ENCODE peak calls at places on chromosomes 11 and 22, in seven cellular contexts. G is A549, Q is colonic mucosa, R is bronchial epithelial cell, E is HFF-Myc, M is NB4, L is adrenal gland. D is an unnamed sample.
A peak's percentile ranks its signal among the peaks of the same experiment; 100 is the strongest.

GRCh38 chr11:70077411-70078094 is 564 bp upstream of the ANO1 start:
- DNase-seq in G (no peak), Q (no peak), R (no peak), E (no peak), M (no peak), L (no peak), D (no peak)

GRCh38 chr11:17276236-17277023 is at the start of gene NUCB2:
- DNase-seq in G (peak; percentile 95), Q (peak; percentile 98), R (peak; percentile 86), E (peak; percentile 66), M (peak; percentile 98), L (peak; percentile 98), D (peak; percentile 93)

GRCh38 chr11:69496202-69496557 is 14.7 kb downstream of the LINC01488 start:
- DNase-seq in G (no peak), Q (no peak), R (no peak), E (no peak), M (no peak), L (no peak), D (no peak)

GRCh38 chr22:25714739-25715138 is 27.2 kb upstream of the MYO18B start:
- DNase-seq in G (no peak), Q (no peak), R (no peak), E (no peak), M (no peak), L (no peak), D (no peak)

GRCh38 chr22:42313804-42314581 is 43.5 kb upstream of the TCF20 start:
- DNase-seq in G (peak; percentile 77), Q (peak; percentile 90), R (peak; percentile 81), E (no peak), M (peak; percentile 76), L (peak; percentile 34), D (no peak)

GRCh38 chr11:127485541-127485940 is 485.0 kb upstream of the KIRREL3 start:
- DNase-seq in G (no peak), Q (no peak), R (peak; percentile 32), E (no peak), M (no peak), L (no peak), D (no peak)

GRCh38 chr11:15663778-15664218 is 549.1 kb downstream of the INSC start:
- DNase-seq in G (peak; percentile 19), Q (peak; percentile 11), R (no peak), E (no peak), M (no peak), L (peak; percentile 13), D (no peak)

GRCh38 chr11:35953081-35953480 is 9.2 kb downstream of the LDLRAD3 start:
- DNase-seq in G (no peak), Q (no peak), R (no peak), E (no peak), M (no peak), L (peak; percentile 82), D (no peak)

GRCh38 chr22:22410121-22410520 is 98.4 kb downstream of the ZNF280B start:
- DNase-seq in G (no peak), Q (no peak), R (no peak), E (no peak), M (peak; percentile 90), L (no peak), D (no peak)

GRCh38 chr22:22408269-22408668 is 100.3 kb downstream of the ZNF280B start:
- DNase-seq in G (no peak), Q (no peak), R (no peak), E (no peak), M (no peak), L (no peak), D (no peak)

GRCh38 chr22:22410677-22411076 is 97.9 kb downstream of the ZNF280B start:
- DNase-seq in G (no peak), Q (no peak), R (no peak), E (no peak), M (no peak), L (no peak), D (no peak)

GRCh38 chr22:22407061-22407460 is 101.5 kb downstream of the ZNF280B start:
- DNase-seq in G (no peak), Q (no peak), R (no peak), E (no peak), M (no peak), L (no peak), D (no peak)

DNA sequence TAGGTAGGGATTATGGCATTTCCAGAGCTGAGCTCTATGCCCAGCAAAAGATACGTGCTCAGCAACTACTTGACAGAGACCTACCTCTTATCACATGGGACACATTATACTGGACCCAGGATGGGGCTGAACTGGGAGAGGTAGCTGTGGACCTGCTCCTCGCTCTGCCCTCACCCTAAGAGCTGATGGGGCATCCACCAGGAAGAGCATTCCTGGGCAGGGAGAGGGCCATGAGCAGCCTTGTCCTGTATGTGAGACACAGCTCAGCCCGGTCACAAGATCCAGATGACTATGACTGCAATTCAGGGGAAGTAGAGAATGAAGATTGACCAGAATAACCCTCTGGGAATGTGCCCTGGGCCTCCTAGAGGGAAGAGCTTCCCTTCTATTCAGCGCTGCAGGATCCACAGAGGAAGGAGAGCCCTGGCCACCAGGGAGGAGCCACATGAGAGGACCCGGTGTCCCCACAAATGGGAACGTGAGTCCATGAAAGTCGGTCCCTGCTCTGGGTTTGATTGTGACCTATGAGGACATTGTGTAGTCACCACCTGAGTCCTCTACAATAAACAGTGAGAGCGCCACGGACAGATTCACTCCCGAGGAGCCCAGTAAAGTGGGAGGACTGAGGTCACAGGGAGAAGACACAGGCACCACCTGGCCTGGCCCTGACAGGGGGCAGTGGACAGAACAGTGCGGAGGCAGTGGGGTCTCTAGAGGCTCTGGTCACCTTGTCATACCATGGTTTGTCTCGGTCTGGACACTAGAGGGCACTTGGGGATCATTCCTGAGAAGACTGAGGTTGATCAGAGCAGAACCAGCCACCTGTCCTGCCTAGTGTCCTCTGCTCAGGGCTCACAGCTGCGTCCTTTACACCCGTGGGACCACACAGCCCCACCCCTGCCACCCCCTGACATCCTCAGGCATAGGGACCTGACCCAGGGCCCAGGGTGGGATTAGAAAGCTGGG is 99.5 kb downstream of the ZNF280B start:
- DNase-seq in G (peak; percentile 33), Q (no peak), R (peak; percentile 11), E (no peak), M (peak; percentile 54), L (peak; percentile 26), D (peak; percentile 16)
- TF ChIP-seq CTCF in G (peak; percentile 38), Q (no peak), R (peak; percentile 65), E (peak; percentile 60), M (peak; percentile 32), L (peak; percentile 54), D (peak; percentile 54)

DNA sequence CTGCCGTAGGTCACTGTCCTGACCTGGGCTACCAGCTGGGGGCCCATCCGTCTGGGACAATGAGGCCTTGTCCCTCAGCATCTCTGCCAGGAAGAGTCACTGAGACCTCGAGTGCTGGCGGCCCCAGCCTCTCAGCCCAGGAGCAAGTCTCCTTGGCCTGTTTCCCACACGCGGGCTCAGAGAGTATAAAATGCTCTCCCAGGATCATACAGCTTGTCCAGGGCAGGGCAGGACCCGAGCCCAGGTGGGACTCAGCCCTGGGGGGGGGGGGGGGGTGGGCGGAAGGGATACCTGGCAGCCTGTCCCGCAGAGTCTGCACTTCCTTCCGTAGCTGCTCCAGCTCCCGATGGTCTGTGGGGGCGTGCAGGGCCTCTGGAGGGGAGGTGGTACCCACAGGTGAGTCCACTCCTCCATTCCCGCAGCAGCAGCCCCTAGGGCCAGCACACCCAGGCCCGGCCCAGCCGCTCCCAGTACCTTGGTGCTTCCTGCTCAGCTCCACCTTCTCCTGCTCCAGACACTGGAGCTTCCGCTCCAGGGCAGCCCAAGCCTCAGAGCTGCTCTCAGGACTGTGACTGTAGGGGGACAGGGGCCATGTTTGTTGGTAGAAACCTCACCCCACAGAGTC is 7.9 kb downstream of the CDC42BPG start:
- DNase-seq in G (no peak), Q (no peak), R (no peak), E (no peak), M (no peak), L (no peak), D (no peak)
- H3K4me3 ChIP-seq in G (no peak overlapping the region), Q (no peak overlapping the region), R (no peak overlapping the region), E (no peak overlapping the region), M (no peak overlapping the region), L (no peak overlapping the region), D (no peak overlapping the region)

GRCh38 chr11:34192481-34193401 is 87.3 kb downstream of the NAT10 start:
- DNase-seq in G (peak; percentile 52), Q (peak; percentile 36), R (peak; percentile 84), E (peak; percentile 90), M (no peak), L (peak; percentile 85), D (peak; percentile 97)

GRCh38 chr11:34198523-34198922 is 93.1 kb downstream of the NAT10 start:
- DNase-seq in G (no peak), Q (no peak), R (no peak), E (no peak), M (peak; percentile 33), L (no peak), D (no peak)

GRCh38 chr11:34191592-34191991 is 86.2 kb downstream of the NAT10 start:
- DNase-seq in G (no peak), Q (no peak), R (no peak), E (no peak), M (no peak), L (no peak), D (no peak)

GRCh38 chr11:34197256-34197655 is 91.8 kb downstream of the NAT10 start:
- DNase-seq in G (no peak), Q (no peak), R (no peak), E (no peak), M (no peak), L (no peak), D (no peak)

DNA sequence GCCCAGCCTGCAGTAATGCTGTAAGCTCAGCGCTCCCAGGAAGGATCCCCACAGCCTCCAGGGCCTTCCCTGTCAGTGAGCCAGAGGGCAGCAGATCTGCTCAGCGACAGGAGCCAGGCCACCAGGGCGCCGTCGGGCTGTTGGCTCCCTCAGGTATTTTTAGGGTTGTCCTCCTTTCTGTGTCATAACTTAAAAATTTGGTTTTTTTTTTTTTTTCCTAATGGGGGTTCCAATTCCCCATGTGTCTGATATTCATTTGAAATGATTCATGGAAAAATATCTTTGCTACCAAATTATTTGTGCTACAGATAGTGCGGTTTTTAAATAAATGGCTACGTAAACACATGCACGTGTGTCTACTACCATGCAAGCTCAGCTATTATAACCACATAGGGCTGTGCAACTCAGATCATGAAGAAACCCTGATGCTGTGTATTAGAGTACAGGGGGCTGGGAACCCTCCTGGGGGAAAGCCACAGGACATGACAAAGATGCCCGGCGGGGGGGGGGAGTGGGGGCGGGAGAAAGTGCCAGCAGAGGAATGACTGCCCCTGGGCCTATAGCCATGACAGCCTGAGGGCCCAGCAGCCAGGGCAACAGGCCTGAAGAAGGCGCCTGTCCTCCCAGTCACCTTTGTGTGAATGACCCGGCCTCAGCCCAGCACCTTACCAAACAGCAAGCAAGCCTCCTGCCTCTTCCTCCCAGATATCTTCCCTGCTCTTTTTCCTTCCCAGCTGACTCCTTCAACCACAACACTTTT is 89.3 kb downstream of the NAT10 start:
- DNase-seq in G (no peak), Q (no peak), R (no peak), E (no peak), M (no peak), L (no peak), D (no peak)
- TF ChIP-seq CTCF in G (no peak), Q (no peak), R (no peak), E (no peak), M (no peak), L (no peak), D (no peak)

DNA sequence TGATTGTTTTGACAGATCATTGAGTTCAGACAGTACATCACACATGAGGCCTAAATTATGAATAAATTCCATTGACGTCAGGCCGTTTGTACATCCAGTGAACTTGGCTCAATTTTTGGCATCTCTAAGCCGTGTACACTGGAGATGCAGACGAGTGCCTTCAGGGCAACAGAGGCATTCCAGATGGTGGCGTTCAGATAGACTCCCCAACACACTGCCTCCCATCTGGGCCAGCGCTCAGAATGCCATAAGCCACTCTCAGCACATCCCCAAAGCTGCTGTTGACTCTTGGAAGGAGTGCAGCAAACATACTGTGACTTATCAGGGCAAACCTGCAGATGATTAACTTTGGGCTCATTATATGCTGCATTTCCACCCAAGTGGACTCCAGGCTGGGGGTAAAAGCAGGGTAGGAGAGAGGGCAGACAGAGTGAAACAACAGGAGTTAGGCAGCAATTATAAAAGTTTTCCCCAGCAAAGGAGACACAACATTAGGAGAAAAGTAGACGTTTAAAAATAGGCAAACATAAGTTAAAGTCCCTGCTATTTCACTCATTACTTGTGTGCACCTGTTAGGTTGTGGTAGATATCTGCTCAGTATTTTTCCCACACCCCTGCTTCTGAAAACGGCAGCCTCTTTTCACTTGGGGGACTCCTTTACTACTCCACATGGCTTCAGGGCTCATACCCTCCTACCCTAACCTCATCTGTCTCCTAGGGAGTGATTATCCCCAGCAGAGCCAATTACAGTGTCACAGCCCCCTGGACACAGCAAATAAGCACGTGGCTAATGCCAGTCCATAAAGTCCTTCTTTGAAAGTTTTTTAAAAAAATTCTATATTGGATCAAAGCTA is 60.1 kb upstream of the PDE3B start:
- DNase-seq in G (no peak), Q (peak; percentile 60), R (no peak), E (peak; percentile 47), M (no peak), L (no peak), D (no peak)
- H3K4me3 ChIP-seq in G (no peak overlapping the region), Q (no peak overlapping the region), R (no peak overlapping the region), E (no peak overlapping the region), M (no peak overlapping the region), L (no peak overlapping the region), D (no peak overlapping the region)